ENCODE peak calls at places on chromosome 18, in six cellular contexts. A is spleen, T is fibroblast of pulmonary artery, Y is colonic mucosa, W is AG04449, I is GM23248. Q is an unnamed sample.

GRCh38 chr18:35458677-35459441 is 38.9 kb downstream of the INO80C start:
- DNase-seq in A (peak; percentile 86), T (peak; percentile 74), Y (peak; percentile 76), W (no peak), I (peak; percentile 52), Q (peak; percentile 67)

GRCh38 chr18:44582432-44582831 is 98.3 kb upstream of the SETBP1 start:
- DNase-seq in A (no peak), T (no peak), Y (no peak), W (no peak), I (no peak), Q (no peak)

GRCh38 chr18:11309172-11309571 is 159.8 kb upstream of the PIEZO2 start:
- DNase-seq in A (no peak), T (peak; percentile 35), Y (no peak), W (no peak), I (peak; percentile 26), Q (no peak)

GRCh38 chr18:74131124-74131523 is 16.5 kb downstream of the FBXO15 start:
- DNase-seq in A (no peak), T (no peak), Y (no peak), W (no peak), I (no peak), Q (no peak)

GRCh38 chr18:48952287-48953095 is 1.7 kb upstream of the SMAD7 start:
- DNase-seq in A (peak; percentile 91), T (peak; percentile 83), Y (peak; percentile 74), W (no peak), I (peak; percentile 96), Q (peak; percentile 88)

GRCh38 chr18:66495844-66496243 is 108.0 kb downstream of the CDH19 start:
- DNase-seq in A (no peak), T (peak; percentile 30), Y (peak; percentile 49), W (no peak), I (no peak), Q (peak; percentile 8)

GRCh38 chr18:69402219-69402989 is 1.7 kb downstream of the DOK6 start:
- DNase-seq in A (no peak), T (no peak), Y (no peak), W (no peak), I (peak; percentile 4), Q (no peak)

GRCh38 chr18:44834867-44835469 is 154.3 kb downstream of the SETBP1 start:
- DNase-seq in A (no peak), T (no peak), Y (no peak), W (no peak), I (no peak), Q (no peak)

GRCh38 chr18:67525328-67526110 is 9.0 kb upstream of the DSEL start:
- DNase-seq in A (no peak), T (peak; percentile 99), Y (peak; percentile 19), W (peak; percentile 94), I (peak; percentile 98), Q (peak; percentile 84)

GRCh38 chr18:23257153-23257552 is 121.9 kb downstream of the CABLES1 start:
- DNase-seq in A (no peak), T (no peak), Y (no peak), W (no peak), I (no peak), Q (no peak)

GRCh38 chr18:49082714-49083688 is 132.2 kb upstream of the SMAD7 start:
- DNase-seq in A (no peak), T (no peak), Y (no peak), W (no peak), I (no peak), Q (no peak)

GRCh38 chr18:77209587-77209986 is 40.1 kb upstream of the GALR1 start:
- DNase-seq in A (no peak), T (peak; percentile 27), Y (no peak), W (no peak), I (peak; percentile 69), Q (peak; percentile 18)

GRCh38 chr18:63831080-63831788 is 56.0 kb downstream of the SERPINB7 start:
- DNase-seq in A (no peak), T (peak; percentile 10), Y (no peak), W (no peak), I (peak; percentile 69), Q (peak; percentile 19)

GRCh38 chr18:24428709-24429108 is 2.2 kb downstream of the IMPACT start:
- DNase-seq in A (no peak), T (no peak), Y (no peak), W (no peak), I (no peak), Q (no peak)

GRCh38 chr18:6757966-6758365 is 28.4 kb downstream of the ARHGAP28 start:
- DNase-seq in A (no peak), T (no peak), Y (no peak), W (peak; percentile 59), I (no peak), Q (peak; percentile 36)

GRCh38 chr18:35158728-35159443 is 81.9 kb upstream of the ZNF397 start:
- DNase-seq in A (no peak), T (no peak), Y (no peak), W (no peak), I (no peak), Q (no peak)

GRCh38 chr18:24136967-24137373 is 1.9 kb upstream of the CABYR start:
- DNase-seq in A (no peak), T (no peak), Y (no peak), W (no peak), I (no peak), Q (no peak)

GRCh38 chr18:7898181-7898580 is 331.1 kb downstream of the PTPRM start:
- DNase-seq in A (no peak), T (no peak), Y (no peak), W (no peak), I (no peak), Q (no peak)

GRCh38 chr18:59959079-59959478 is 59.3 kb downstream of the PMAIP1 start:
- DNase-seq in A (no peak), T (no peak), Y (no peak), W (no peak), I (no peak), Q (no peak)

GRCh38 chr18:26088482-26088881 is 1.9 kb downstream of the SS18 start:
- DNase-seq in A (no peak), T (no peak), Y (no peak), W (no peak), I (peak; percentile 53), Q (no peak)

GRCh38 chr18:43663159-43663558 is 385.9 kb upstream of the SYT4 start:
- DNase-seq in A (no peak), T (no peak), Y (no peak), W (no peak), I (no peak), Q (no peak)

GRCh38 chr18:10398571-10398970 is 55.9 kb upstream of the APCDD1 start:
- DNase-seq in A (no peak), T (no peak), Y (no peak), W (no peak), I (no peak), Q (no peak)

GRCh38 chr18:7830468-7830867 is 263.4 kb downstream of the PTPRM start:
- DNase-seq in A (no peak), T (peak; percentile 29), Y (no peak), W (no peak), I (no peak), Q (no peak)

GRCh38 chr18:62537946-62538345 is 15.1 kb downstream of the ZCCHC2 start:
- DNase-seq in A (no peak), T (no peak), Y (no peak), W (no peak), I (no peak), Q (no peak)

GRCh38 chr18:45221363-45221762 is 393.9 kb upstream of the SLC14A2 start:
- DNase-seq in A (no peak), T (peak; percentile 3), Y (no peak), W (no peak), I (peak; percentile 89), Q (peak; percentile 2)

GRCh38 chr18:9337875-9338274 is 3.3 kb downstream of the TWSG1 start:
- DNase-seq in A (no peak), T (peak; percentile 20), Y (no peak), W (no peak), I (peak; percentile 48), Q (no peak)

GRCh38 chr18:2656237-2657042 is 914 bp downstream of the SMCHD1 start:
- DNase-seq in A (peak; percentile 93), T (peak; percentile 46), Y (peak; percentile 72), W (no peak), I (peak; percentile 76), Q (peak; percentile 21)

GRCh38 chr18:77071711-77072292 is 60.8 kb downstream of the MBP start:
- DNase-seq in A (no peak), T (peak; percentile 96), Y (no peak), W (peak; percentile 91), I (peak; percentile 85), Q (peak; percentile 87)

GRCh38 chr18:78977627-78978271 is 1.9 kb upstream of the SALL3 start:
- DNase-seq in A (no peak), T (no peak), Y (no peak), W (no peak), I (no peak), Q (no peak)

GRCh38 chr18:59055345-59056032 is 84.2 kb upstream of the SEC11C start:
- DNase-seq in A (no peak), T (peak; percentile 49), Y (no peak), W (no peak), I (no peak), Q (no peak)

GRCh38 chr18:78679861-78680260 is 299.8 kb upstream of the SALL3 start:
- DNase-seq in A (no peak), T (no peak), Y (no peak), W (no peak), I (no peak), Q (no peak)

GRCh38 chr18:3875376-3875775 is 425.4 kb downstream of the TGIF1 start:
- DNase-seq in A (no peak), T (no peak), Y (no peak), W (no peak), I (no peak), Q (no peak)
- H3K4me3 ChIP-seq in A (no peak overlapping the region), T (no peak overlapping the region), Y (no peak overlapping the region), W (no peak overlapping the region), I (no peak overlapping the region), Q (no peak overlapping the region)

DNA sequence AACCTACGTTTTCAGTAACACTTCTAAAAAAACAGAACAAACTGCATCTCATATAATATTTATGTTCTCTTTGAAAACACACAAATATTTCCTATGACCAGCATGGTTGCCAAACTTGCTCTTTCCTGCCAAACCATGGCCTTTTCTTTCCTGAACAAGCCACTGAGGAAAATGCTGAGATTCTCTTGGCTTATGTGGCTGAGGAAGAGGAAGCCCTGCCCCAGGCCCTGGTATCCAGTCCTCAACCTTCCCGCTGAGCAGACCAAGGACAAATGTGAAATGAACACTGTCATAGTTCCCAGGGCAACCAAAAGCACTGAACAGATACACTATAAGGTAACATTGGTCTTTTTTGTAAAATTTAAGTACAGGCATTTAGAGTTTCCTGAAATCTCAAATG is 35.9 kb upstream of the NARS1 start:
- DNase-seq in A (no peak), T (peak; percentile 23), Y (no peak), W (no peak), I (peak; percentile 18), Q (no peak)
- H3K4me3 ChIP-seq in A (no peak overlapping the region), T (no peak overlapping the region), Y (no peak overlapping the region), W (no peak overlapping the region), I (no peak overlapping the region), Q (no peak overlapping the region)

GRCh38 chr18:75937306-75937705 is 509.8 kb upstream of the SMIM21 start:
- DNase-seq in A (no peak), T (no peak), Y (no peak), W (no peak), I (no peak), Q (no peak)
- H3K4me3 ChIP-seq in A (no peak overlapping the region), T (no peak overlapping the region), Y (no peak overlapping the region), W (no peak overlapping the region), I (no peak overlapping the region), Q (no peak overlapping the region)

DNA sequence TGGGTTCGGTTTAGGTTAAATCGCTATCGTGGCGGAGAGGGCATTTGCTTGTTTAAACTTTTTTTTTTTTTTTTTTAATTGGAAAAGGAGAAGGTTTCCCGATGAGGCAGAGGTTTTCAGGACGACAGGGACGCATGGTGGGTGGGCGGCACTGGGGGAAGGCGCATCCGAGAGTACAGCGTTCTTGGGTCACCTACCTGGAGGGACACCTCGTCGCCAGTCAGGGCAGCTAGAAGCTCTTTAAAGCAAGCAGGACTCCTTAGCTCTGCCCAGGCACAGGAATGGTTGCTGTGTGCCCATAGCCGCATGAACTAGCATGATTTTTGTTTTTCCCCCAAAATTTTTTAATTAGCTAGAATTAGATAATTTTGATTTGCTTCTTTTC is 444 bp downstream of the LDLRAD4 start:
- DNase-seq in A (no peak), T (no peak), Y (no peak), W (no peak), I (no peak), Q (no peak)
- H3K4me3 ChIP-seq in A (peak overlapping the region; percentile 83), T (no peak overlapping the region), Y (peak overlapping the region; percentile 86), W (no peak overlapping the region), I (no peak overlapping the region), Q (no peak overlapping the region)

Q was measured in MG63.